ENCODE peak calls at places on chromosomes 5 and 9, in eight cellular contexts. Q is right lobe of liver, J is HepG2, K is sigmoid colon, E is adrenal gland, H is esophagus squamous epithelium, X is body of pancreas, C is gastrocnemius medialis. V is an unnamed sample. For H3K4me1, the result is how much of the 10 kb centered on the place peaks cover.

GRCh38 chr9:2681981-2682380 is 35.3 kb upstream of the KCNV2 start:
- DNase-seq in Q (no peak), J (no peak), K (no peak), E (no peak), H (no peak), X (no peak), C (no peak), V (no peak)

GRCh38 chr5:157342822-157343402 is 77.0 kb downstream of the CYFIP2 start:
- DNase-seq in Q (no peak), J (peak), K (no peak), E (peak), H (no peak), X (peak), C (no peak), V (no peak)

GRCh38 chr5:145548097-145548496 is 287.0 kb downstream of the PRELID2 start:
- DNase-seq in Q (no peak), J (no peak), K (no peak), E (no peak), H (no peak), X (no peak), C (no peak), V (no peak)

GRCh38 chr9:134793281-134793680 is 87.3 kb upstream of the FCN2 start:
- DNase-seq in Q (no peak), J (no peak), K (no peak), E (no peak), H (no peak), X (no peak), C (no peak), V (no peak)

GRCh38 chr5:133410335-133410828 is 202.0 kb downstream of the FSTL4 start:
- DNase-seq in Q (no peak), J (no peak), K (no peak), E (no peak), H (no peak), X (no peak), C (no peak), V (no peak)

GRCh38 chr5:67249590-67249895 is 52.9 kb upstream of the CD180 start:
- DNase-seq in Q (no peak), J (no peak), K (no peak), E (no peak), H (no peak), X (no peak), C (no peak), V (no peak)

GRCh38 chr5:164013077-164013670 is 507.8 kb downstream of the MAT2B start:
- DNase-seq in Q (peak), J (peak), K (peak), E (peak), H (no peak), X (peak), C (no peak), V (no peak)

GRCh38 chr9:29044959-29045358 is 1471.7 kb upstream of the C9orf72 start:
- DNase-seq in Q (no peak), J (peak), K (no peak), E (no peak), H (no peak), X (no peak), C (no peak), V (no peak)

GRCh38 chr9:127185181-127185580 is 62.7 kb upstream of the ANGPTL2 start:
- DNase-seq in Q (no peak), J (no peak), K (peak), E (no peak), H (no peak), X (no peak), C (peak), V (peak)

GRCh38 chr5:130545291-130545690 is 619.8 kb downstream of the HINT1 start:
- DNase-seq in Q (no peak), J (no peak), K (no peak), E (no peak), H (no peak), X (no peak), C (no peak), V (no peak)

GRCh38 chr9:106962615-106963363 is 99.8 kb downstream of the ZNF462 start:
- DNase-seq in Q (no peak), J (no peak), K (no peak), E (peak), H (no peak), X (no peak), C (no peak), V (no peak)

GRCh38 chr5:54243483-54244080 is 66.8 kb downstream of the ARL15 start:
- DNase-seq in Q (no peak), J (peak), K (no peak), E (peak), H (no peak), X (peak), C (no peak), V (no peak)

GRCh38 chr9:30718483-30718882 is 1666.0 kb upstream of the ACO1 start:
- DNase-seq in Q (no peak), J (no peak), K (no peak), E (no peak), H (no peak), X (no peak), C (no peak), V (no peak)

GRCh38 chr9:87883990-87884389 is 1.3 kb downstream of the SPATA31E1 start:
- DNase-seq in Q (no peak), J (no peak), K (no peak), E (no peak), H (no peak), X (no peak), C (no peak), V (no peak)

GRCh38 chr5:132263548-132264261 is 6.2 kb downstream of the PDLIM4 start:
- DNase-seq in Q (no peak), J (no peak), K (peak), E (peak), H (no peak), X (no peak), C (no peak), V (peak)

GRCh38 chr9:32177389-32177788 is 207.1 kb upstream of the ACO1 start:
- DNase-seq in Q (no peak), J (no peak), K (no peak), E (no peak), H (no peak), X (no peak), C (no peak), V (no peak)

GRCh38 chr5:5979761-5980570 is 398.4 kb downstream of the MED10 start:
- DNase-seq in Q (no peak), J (no peak), K (no peak), E (no peak), H (no peak), X (no peak), C (no peak), V (no peak)

GRCh38 chr5:124074500-124074899 is 562.5 kb downstream of the CSNK1G3 start:
- DNase-seq in Q (no peak), J (no peak), K (no peak), E (no peak), H (no peak), X (no peak), C (no peak), V (no peak)

GRCh38 chr5:18281947-18282557 is 647.8 kb downstream of the TAF11L14 start:
- DNase-seq in Q (no peak), J (peak), K (no peak), E (no peak), H (no peak), X (no peak), C (no peak), V (no peak)

GRCh38 chr5:179585903-179586511 is 35.7 kb downstream of the RUFY1 start:
- DNase-seq in Q (no peak), J (no peak), K (no peak), E (no peak), H (no peak), X (no peak), C (no peak), V (peak)

GRCh38 chr5:93904917-93905316 is 163.5 kb upstream of the POU5F2 start:
- DNase-seq in Q (no peak), J (peak), K (no peak), E (no peak), H (no peak), X (no peak), C (no peak), V (no peak)

GRCh38 chr5:150081541-150082283 is 4.6 kb downstream of the CSF1R start:
- DNase-seq in Q (peak), J (no peak), K (peak), E (peak), H (no peak), X (no peak), C (peak), V (peak)

GRCh38 chr5:43609752-43610151 is 6.8 kb downstream of the NNT start:
- DNase-seq in Q (no peak), J (no peak), K (no peak), E (no peak), H (no peak), X (no peak), C (no peak), V (no peak)

GRCh38 chr9:90459321-90459720 is 183.3 kb downstream of the DIRAS2 start:
- DNase-seq in Q (no peak), J (no peak), K (no peak), E (no peak), H (no peak), X (no peak), C (no peak), V (no peak)

GRCh38 chr5:154993461-154993860 is 20.1 kb upstream of the KIF4B start:
- DNase-seq in Q (no peak), J (no peak), K (no peak), E (no peak), H (no peak), X (no peak), C (no peak), V (no peak)

GRCh38 chr5:19695248-19695647 is 292.8 kb downstream of the CDH18 start:
- DNase-seq in Q (no peak), J (no peak), K (no peak), E (no peak), H (no peak), X (no peak), C (no peak), V (no peak)

GRCh38 chr5:1240496-1241260 is 15.5 kb downstream of the SLC6A18 start:
- DNase-seq in Q (no peak), J (no peak), K (no peak), E (no peak), H (no peak), X (no peak), C (no peak), V (no peak)

GRCh38 chr5:1241509-1242080 is 16.4 kb downstream of the SLC6A18 start:
- DNase-seq in Q (no peak), J (no peak), K (no peak), E (no peak), H (no peak), X (no peak), C (no peak), V (no peak)

GRCh38 chr5:1235838-1236237 is 10.7 kb downstream of the SLC6A18 start:
- DNase-seq in Q (no peak), J (no peak), K (no peak), E (no peak), H (no peak), X (no peak), C (no peak), V (no peak)

GRCh38 chr5:1242733-1243486 is 17.7 kb downstream of the SLC6A18 start:
- DNase-seq in Q (no peak), J (no peak), K (no peak), E (no peak), H (no peak), X (no peak), C (no peak), V (no peak)

DNA sequence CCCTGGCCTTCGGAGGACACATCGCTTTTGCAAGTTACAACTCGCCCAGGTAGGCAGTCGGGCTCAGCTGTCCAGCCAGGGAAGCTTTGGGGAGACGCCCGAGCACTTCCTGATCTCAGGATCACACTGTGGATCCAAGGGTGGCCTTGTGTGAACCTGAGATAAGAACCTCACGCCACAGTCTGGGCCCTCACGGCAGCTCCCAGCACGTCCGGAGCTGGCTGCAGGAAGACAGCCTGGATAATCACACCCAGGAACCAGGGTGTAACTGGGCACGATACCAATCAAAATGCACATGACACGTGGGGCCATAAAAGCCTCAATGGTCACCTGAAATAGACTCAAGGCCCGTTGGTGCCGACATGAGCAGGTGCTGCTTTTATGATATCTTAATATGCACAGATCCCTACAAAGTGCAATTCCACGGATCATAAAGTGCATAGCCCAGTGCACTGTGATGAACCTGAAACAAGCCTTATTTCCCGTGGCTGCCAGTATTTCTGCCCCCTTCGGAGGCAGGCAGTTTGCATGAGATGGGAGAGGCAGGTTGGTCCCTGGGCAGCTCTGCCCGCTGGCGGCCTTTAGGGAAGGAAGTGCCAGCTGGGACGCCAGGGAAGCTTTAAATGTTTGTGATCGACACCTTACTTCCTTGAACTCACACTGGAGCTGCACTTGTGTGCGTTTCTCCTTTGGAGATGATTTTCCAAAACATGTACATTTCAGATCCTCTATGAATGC is 14.5 kb downstream of the SLC6A18 start:
- DNase-seq in Q (no peak), J (no peak), K (no peak), E (no peak), H (no peak), X (no peak), C (no peak), V (no peak)
- TF ChIP-seq POLR2A in Q (no peak), J (no peak), K (no peak), E (no peak), H (no peak), X (no peak), C (no peak), V (no peak)

GRCh38 chr9:136344544-136345280 is 17.4 kb downstream of the GPSM1 start:
- DNase-seq in Q (no peak), J (no peak), K (no peak), E (no peak), H (no peak), X (no peak), C (no peak), V (no peak)

GRCh38 chr9:136343884-136344269 is 16.5 kb downstream of the GPSM1 start:
- DNase-seq in Q (no peak), J (no peak), K (no peak), E (no peak), H (no peak), X (no peak), C (no peak), V (no peak)

GRCh38 chr9:136346927-136347465 is 16.5 kb downstream of the DNLZ start:
- DNase-seq in Q (no peak), J (no peak), K (no peak), E (no peak), H (no peak), X (no peak), C (no peak), V (no peak)

GRCh38 chr9:136346157-136346481 is 17.4 kb downstream of the DNLZ start:
- DNase-seq in Q (no peak), J (no peak), K (no peak), E (no peak), H (no peak), X (no peak), C (no peak), V (no peak)

DNA sequence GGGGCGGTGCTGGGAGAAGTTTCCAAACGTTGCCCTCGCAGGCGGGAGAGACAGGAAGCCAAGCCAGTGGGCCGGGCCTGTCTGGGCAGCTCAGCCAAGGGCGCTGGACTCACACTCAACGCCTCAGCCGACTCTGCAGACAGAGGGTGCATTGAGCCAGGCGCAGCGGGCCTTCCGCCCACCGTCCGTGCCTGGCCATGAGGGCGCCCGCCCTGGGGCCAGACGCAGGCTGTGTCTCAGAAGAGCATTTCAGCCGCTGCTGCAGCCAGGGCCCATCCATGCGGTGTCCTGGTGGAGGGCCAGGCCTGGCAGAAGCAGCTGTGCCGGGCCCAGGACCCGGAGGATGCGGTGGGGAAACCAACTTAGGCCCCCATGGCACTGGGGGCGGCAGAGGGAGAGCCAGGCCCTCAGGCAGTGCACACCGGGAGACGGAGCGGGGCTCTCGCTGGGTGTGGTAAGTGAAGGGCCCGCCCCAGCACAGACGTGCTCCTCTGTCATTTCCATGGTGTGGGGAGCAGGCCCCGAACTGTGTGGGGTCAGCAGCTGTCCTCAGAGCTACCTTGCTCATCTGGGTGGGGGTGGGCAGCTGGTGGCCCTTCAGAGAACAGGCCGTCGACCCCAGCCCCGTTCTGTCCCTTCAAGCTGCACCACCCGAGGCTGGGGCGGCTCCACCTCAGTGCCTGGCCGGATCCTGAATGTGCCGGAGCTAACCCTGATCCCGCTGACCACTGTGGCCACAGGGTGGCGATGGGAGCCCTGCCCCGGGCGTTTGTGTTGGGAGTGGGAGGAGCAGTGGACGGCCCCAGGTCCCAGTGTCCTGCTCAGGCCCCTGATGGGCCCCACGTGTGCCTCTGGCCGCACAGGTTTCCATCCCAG is 18.0 kb downstream of the DNLZ start:
- DNase-seq in Q (peak), J (peak), K (peak), E (peak), H (no peak), X (no peak), C (peak), V (peak)
- H3K4me3 ChIP-seq in Q (no peak), J (peak), K (peak), E (no peak), H (no peak), X (no peak), C (no peak), V (peak)

DNA sequence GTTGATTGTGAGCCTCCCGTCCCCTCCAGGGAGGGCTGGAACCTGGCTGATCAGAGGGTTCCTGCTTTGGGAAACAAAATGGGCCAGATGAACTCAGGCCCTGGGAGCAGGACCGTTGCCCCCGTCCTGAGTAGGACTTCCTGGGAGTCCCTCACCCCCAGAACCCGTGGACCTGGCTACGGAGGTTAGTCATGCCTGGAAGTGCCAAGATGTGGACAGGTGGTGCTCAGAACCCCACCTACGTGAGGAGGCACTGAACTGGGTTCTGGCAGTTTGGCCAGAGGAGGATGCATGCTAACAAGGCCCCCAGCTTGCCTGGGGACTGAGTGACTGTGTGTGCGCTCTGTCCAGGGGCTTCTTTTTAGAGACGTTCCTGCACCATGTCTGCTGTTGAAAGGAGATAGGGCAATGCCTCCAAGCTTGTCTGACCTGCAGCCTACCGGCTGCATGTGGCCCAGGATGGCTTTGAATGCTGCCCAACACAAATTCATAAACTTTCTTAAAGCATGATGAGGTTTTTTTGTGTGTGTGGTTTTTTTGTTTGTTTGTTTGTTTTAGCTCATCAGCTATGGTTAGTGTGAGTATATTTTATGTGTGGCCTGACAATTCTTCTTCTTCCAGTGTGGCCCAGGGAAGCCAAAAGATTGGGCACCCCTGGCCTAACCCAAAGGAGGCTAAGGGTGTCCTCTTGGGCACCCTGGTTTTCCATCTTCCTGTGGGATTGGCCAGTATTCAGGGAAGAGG is 1.8 kb upstream of the DAB2IP start:
- DNase-seq in Q (no peak), J (no peak), K (no peak), E (no peak), H (no peak), X (no peak), C (no peak), V (peak)
- H3K4me1 ChIP-seq in Q (under half), J (half or more), K (under half), E (under half), H (under half), X (half or more), C (half or more), V (under half)

GRCh38 chr9:96419691-96419969 is 1.5 kb upstream of the ZNF367 start:
- DNase-seq in Q (no peak), J (no peak), K (no peak), E (no peak), H (no peak), X (no peak), C (no peak), V (no peak)

GRCh38 chr9:96418074-96418919 is at the start of gene ZNF367:
- DNase-seq in Q (peak), J (peak), K (peak), E (peak), H (peak), X (peak), C (peak), V (peak)

GRCh38 chr9:96417610-96418073 is 528 bp downstream of the ZNF367 start:
- DNase-seq in Q (peak), J (no peak), K (peak), E (no peak), H (no peak), X (no peak), C (peak), V (peak)

GRCh38 chr9:96420468-96421219 is 2.5 kb upstream of the ZNF367 start:
- DNase-seq in Q (no peak), J (peak), K (no peak), E (peak), H (no peak), X (peak), C (peak), V (no peak)

GRCh38 chr9:96418920-96419690 is 935 bp upstream of the ZNF367 start:
- DNase-seq in Q (peak), J (peak), K (peak), E (peak), H (no peak), X (peak), C (peak), V (peak)
- TF ChIP-seq POLR2A in Q (peak), J (peak), K (peak), E (peak), H (peak), X (peak), C (peak), V (peak)

GRCh38 chr5:147754372-147755122 is 28.0 kb downstream of the JAKMIP2 start:
- DNase-seq in Q (no peak), J (no peak), K (no peak), E (no peak), H (no peak), X (no peak), C (no peak), V (no peak)
- H3K4me3 ChIP-seq in Q (no peak), J (no peak), K (no peak), E (no peak), H (no peak), X (no peak), C (no peak), V (no peak)

DNA sequence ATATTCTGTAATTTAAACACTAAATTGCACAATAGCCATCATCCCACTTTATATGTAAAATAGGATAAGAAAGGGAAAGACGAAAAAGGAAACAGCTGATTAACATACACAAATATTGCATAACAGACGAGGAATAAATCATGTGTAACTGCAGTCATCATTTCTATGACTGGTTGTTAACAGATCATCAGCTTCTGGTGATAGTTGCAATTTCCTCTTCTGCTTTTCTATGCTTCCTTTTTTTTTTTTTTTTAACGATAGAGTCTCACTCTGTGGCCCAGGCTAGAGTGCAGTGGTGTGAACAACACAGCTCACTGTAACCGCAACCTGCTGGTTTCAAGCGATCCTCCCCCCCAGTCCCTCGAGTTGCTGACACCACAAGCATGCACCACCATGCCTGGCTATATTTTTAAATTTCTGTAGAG is 22.5 kb upstream of the JAKMIP2 start:
- DNase-seq in Q (no peak), J (no peak), K (no peak), E (peak), H (no peak), X (no peak), C (peak), V (peak)
- H3K4me1 ChIP-seq in Q (under half), J (under half), K (under half), E (under half), H (under half), X (under half), C (under half), V (under half)

GRCh38 chr9:37503736-37504135 is 18.0 kb downstream of the POLR1E start:
- DNase-seq in Q (no peak), J (no peak), K (no peak), E (peak), H (no peak), X (no peak), C (no peak), V (no peak)
- TF ChIP-seq POLR2A in Q (no peak), J (no peak), K (no peak), E (no peak), H (no peak), X (no peak), C (no peak), V (no peak)